ENCODE peak calls at places on chromosomes 11 and 22, in five cellular contexts. X is activated CD8-positive, alpha-beta memory T cell treated with anti-CD3 and anti-CD28 coated beads for 1 hour; Y is hypothalamus; W is left cardiac atrium; B is CD8-positive, alpha-beta T cell. Q is an unnamed sample.

GRCh38 chr22:48367731-48368130 is 1459.9 kb downstream of the BRD1 start:
- DNase-seq in X (no peak), Y (no peak), W (no peak), B (no peak), Q (no peak)

GRCh38 chr11:2138075-2138435 is 1.1 kb downstream of the IGF2 start:
- DNase-seq in X (no peak), Y (no peak), W (no peak), B (no peak), Q (no peak)

GRCh38 chr22:30420401-30421178 is 5.0 kb upstream of the MTFP1 start:
- DNase-seq in X (no peak), Y (no peak), W (no peak), B (no peak), Q (no peak)

GRCh38 chr22:19979712-19980493 is 36.7 kb downstream of the ARVCF start:
- DNase-seq in X (no peak), Y (no peak), W (no peak), B (no peak), Q (no peak)

GRCh38 chr11:57294225-57295131 is 30.3 kb downstream of the TNKS1BP1 start:
- DNase-seq in X (no peak), Y (no peak), W (no peak), B (no peak), Q (no peak)

GRCh38 chr22:37109242-37109917 is at the start of gene TMPRSS6:
- DNase-seq in X (no peak), Y (no peak), W (no peak), B (no peak), Q (no peak)

GRCh38 chr22:19131685-19132015 is 542 bp downstream of the TSSK2 start:
- DNase-seq in X (no peak), Y (no peak), W (no peak), B (no peak), Q (no peak)

GRCh38 chr11:1205987-1206331 is 16.9 kb upstream of the MUC5B start:
- DNase-seq in X (no peak), Y (no peak), W (peak), B (no peak), Q (no peak)

GRCh38 chr22:37021710-37022482 is 2.4 kb downstream of the MPST start:
- DNase-seq in X (peak), Y (no peak), W (peak), B (peak), Q (peak)

GRCh38 chr22:26342719-26343449 is 86.2 kb upstream of the ASPHD2 start:
- DNase-seq in X (no peak), Y (no peak), W (no peak), B (no peak), Q (no peak)

GRCh38 chr11:7576671-7577225 is 62.9 kb downstream of the PPFIBP2 start:
- DNase-seq in X (no peak), Y (no peak), W (no peak), B (no peak), Q (no peak)

GRCh38 chr11:103733889-103734288 is 302.6 kb upstream of the DDI1 start:
- DNase-seq in X (no peak), Y (no peak), W (no peak), B (no peak), Q (no peak)

GRCh38 chr11:48124880-48125279 is 91.7 kb upstream of the OR4B1 start:
- DNase-seq in X (no peak), Y (no peak), W (no peak), B (no peak), Q (no peak)

GRCh38 chr11:40168461-40168860 is 1291.0 kb downstream of the LRRC4C start:
- DNase-seq in X (no peak), Y (no peak), W (no peak), B (no peak), Q (no peak)

GRCh38 chr11:11496879-11497278 is 124.9 kb downstream of the GALNT18 start:
- DNase-seq in X (no peak), Y (no peak), W (no peak), B (no peak), Q (no peak)

GRCh38 chr22:27641049-27641790 is 160.3 kb downstream of the MN1 start:
- DNase-seq in X (no peak), Y (no peak), W (no peak), B (no peak), Q (no peak)

GRCh38 chr11:72223615-72224586 is 666 bp upstream of the INPPL1 start:
- DNase-seq in X (peak), Y (no peak), W (peak), B (peak), Q (peak)

GRCh38 chr11:71286701-71287643 is 34.6 kb upstream of the SHANK2 start:
- DNase-seq in X (no peak), Y (no peak), W (no peak), B (peak), Q (no peak)

GRCh38 chr11:67056267-67056639 is 394 bp upstream of the RHOD start:
- DNase-seq in X (no peak), Y (no peak), W (no peak), B (no peak), Q (no peak)

GRCh38 chr22:39699631-39700348 is 129.2 kb downstream of the CACNA1I start:
- DNase-seq in X (no peak), Y (no peak), W (no peak), B (no peak), Q (no peak)

GRCh38 chr11:119481021-119481666 is 58.2 kb upstream of the THY1 start:
- DNase-seq in X (peak), Y (peak), W (peak), B (peak), Q (peak)

GRCh38 chr22:39254789-39255298 is 10.1 kb upstream of the PDGFB start:
- DNase-seq in X (no peak), Y (no peak), W (peak), B (no peak), Q (no peak)

GRCh38 chr11:57330029-57330428 is 5.3 kb upstream of the TNKS1BP1 start:
- DNase-seq in X (no peak), Y (no peak), W (no peak), B (no peak), Q (no peak)

Q was measured in naive B cell.